ENCODE peak calls at places on chromosomes 16 and 17, in seven cellular contexts. One of them, this sample, is unnamed.

GRCh38 chr17:38430316-38430715 is 2.1 kb downstream of the ARHGAP23 start:
- DNase-seq in HT-29: no peak
- DNase-seq in AG08396: peak; percentile 68
- DNase-seq in fibroblast of lung: peak; percentile 66
- DNase-seq in HCEC 1CT: no peak
- DNase-seq in H7: no peak
- DNase-seq in DMS 273 treated with DMSO at 0.1 percent for 48 hours: no peak
- DNase-seq in this sample: no peak

GRCh38 chr17:6843241-6843890 is 11.8 kb upstream of the TEKT1 start:
- DNase-seq in HT-29: peak; percentile 53
- DNase-seq in AG08396: peak; percentile 17
- DNase-seq in fibroblast of lung: peak; percentile 29
- DNase-seq in HCEC 1CT: peak; percentile 40
- DNase-seq in H7: peak; percentile 25
- DNase-seq in DMS 273 treated with DMSO at 0.1 percent for 48 hours: no peak
- DNase-seq in this sample: no peak

GRCh38 chr17:2433696-2434095 is 32.8 kb upstream of the MNT start:
- DNase-seq in AG08396: no peak
- DNase-seq in fibroblast of lung: peak; percentile 60
- DNase-seq in H7: no peak
- DNase-seq in HT-29: no peak
- DNase-seq in HCEC 1CT: no peak
- DNase-seq in DMS 273 treated with DMSO at 0.1 percent for 48 hours: no peak
- DNase-seq in this sample: no peak

GRCh38 chr16:6081320-6081976 is 983.9 kb upstream of the EEF2KMT start:
- DNase-seq in HCEC 1CT: no peak
- DNase-seq in AG08396: no peak
- DNase-seq in H7: peak; percentile 66
- DNase-seq in fibroblast of lung: peak; percentile 9
- DNase-seq in DMS 273 treated with DMSO at 0.1 percent for 48 hours: no peak
- DNase-seq in HT-29: peak; percentile 64
- DNase-seq in this sample: peak; percentile 30

GRCh38 chr16:11401161-11402050 is 56.1 kb downstream of the RMI2 start:
- DNase-seq in HT-29: peak; percentile 9
- DNase-seq in H7: peak; percentile 54
- DNase-seq in HCEC 1CT: no peak
- DNase-seq in DMS 273 treated with DMSO at 0.1 percent for 48 hours: no peak
- DNase-seq in fibroblast of lung: no peak
- DNase-seq in AG08396: no peak
- DNase-seq in this sample: no peak

GRCh38 chr17:78883090-78883532 is 19.9 kb downstream of the CEP295NL start:
- DNase-seq in DMS 273 treated with DMSO at 0.1 percent for 48 hours: no peak
- DNase-seq in HT-29: peak; percentile 88
- DNase-seq in HCEC 1CT: peak; percentile 85
- DNase-seq in fibroblast of lung: peak; percentile 81
- DNase-seq in H7: no peak
- DNase-seq in AG08396: peak; percentile 86
- DNase-seq in this sample: no peak

GRCh38 chr17:78438694-78439325 is 60.4 kb downstream of the PGS1 start:
- DNase-seq in HCEC 1CT: no peak
- DNase-seq in fibroblast of lung: no peak
- DNase-seq in HT-29: no peak
- DNase-seq in H7: peak; percentile 51
- DNase-seq in DMS 273 treated with DMSO at 0.1 percent for 48 hours: no peak
- DNase-seq in AG08396: no peak
- DNase-seq in this sample: no peak

GRCh38 chr16:2494616-2495015 is 19.1 kb upstream of the ATP6V0C start:
- DNase-seq in HT-29: no peak
- DNase-seq in DMS 273 treated with DMSO at 0.1 percent for 48 hours: no peak
- DNase-seq in HCEC 1CT: no peak
- DNase-seq in AG08396: no peak
- DNase-seq in H7: no peak
- DNase-seq in fibroblast of lung: no peak
- DNase-seq in this sample: no peak

GRCh38 chr16:68257251-68257905 is 6.9 kb upstream of the SLC7A6 start:
- DNase-seq in fibroblast of lung: no peak
- DNase-seq in HCEC 1CT: peak; percentile 18
- DNase-seq in H7: peak; percentile 64
- DNase-seq in HT-29: no peak
- DNase-seq in AG08396: no peak
- DNase-seq in DMS 273 treated with DMSO at 0.1 percent for 48 hours: no peak
- DNase-seq in this sample: no peak

GRCh38 chr17:16085066-16085699 is 85.6 kb downstream of the TTC19 start:
- DNase-seq in H7: no peak
- DNase-seq in HT-29: no peak
- DNase-seq in HCEC 1CT: peak; percentile 78
- DNase-seq in DMS 273 treated with DMSO at 0.1 percent for 48 hours: no peak
- DNase-seq in fibroblast of lung: peak; percentile 78
- DNase-seq in AG08396: peak; percentile 48
- DNase-seq in this sample: no peak

GRCh38 chr17:17235212-17236174 is 1.5 kb downstream of the FLCN start:
- DNase-seq in HT-29: no peak
- DNase-seq in AG08396: no peak
- DNase-seq in fibroblast of lung: peak; percentile 73
- DNase-seq in DMS 273 treated with DMSO at 0.1 percent for 48 hours: no peak
- DNase-seq in HCEC 1CT: peak; percentile 35
- DNase-seq in H7: peak; percentile 38
- DNase-seq in this sample: no peak

GRCh38 chr17:68302666-68303065 is 11.4 kb downstream of the ARSG start:
- DNase-seq in HT-29: no peak
- DNase-seq in H7: no peak
- DNase-seq in AG08396: no peak
- DNase-seq in HCEC 1CT: no peak
- DNase-seq in fibroblast of lung: no peak
- DNase-seq in DMS 273 treated with DMSO at 0.1 percent for 48 hours: peak; percentile 79
- DNase-seq in this sample: peak; percentile 20

GRCh38 chr16:47884131-47884725 is 271.6 kb downstream of the ABCC12 start:
- DNase-seq in DMS 273 treated with DMSO at 0.1 percent for 48 hours: no peak
- DNase-seq in AG08396: no peak
- DNase-seq in HT-29: no peak
- DNase-seq in HCEC 1CT: no peak
- DNase-seq in H7: peak; percentile 24
- DNase-seq in fibroblast of lung: no peak
- DNase-seq in this sample: no peak

GRCh38 chr17:40622509-40622928 is 25.1 kb downstream of the SMARCE1 start:
- DNase-seq in AG08396: no peak
- DNase-seq in fibroblast of lung: no peak
- DNase-seq in DMS 273 treated with DMSO at 0.1 percent for 48 hours: no peak
- DNase-seq in HT-29: no peak
- DNase-seq in H7: no peak
- DNase-seq in HCEC 1CT: no peak
- DNase-seq in this sample: no peak

GRCh38 chr16:52114414-52114813 is 432.5 kb downstream of the TOX3 start:
- DNase-seq in AG08396: no peak
- DNase-seq in H7: no peak
- DNase-seq in HT-29: peak; percentile 39
- DNase-seq in DMS 273 treated with DMSO at 0.1 percent for 48 hours: no peak
- DNase-seq in fibroblast of lung: peak; percentile 8
- DNase-seq in HCEC 1CT: no peak
- DNase-seq in this sample: no peak

GRCh38 chr16:47938272-47938671 is 217.5 kb downstream of the ABCC12 start:
- DNase-seq in HCEC 1CT: no peak
- DNase-seq in DMS 273 treated with DMSO at 0.1 percent for 48 hours: no peak
- DNase-seq in H7: no peak
- DNase-seq in AG08396: no peak
- DNase-seq in HT-29: no peak
- DNase-seq in fibroblast of lung: no peak
- DNase-seq in this sample: no peak

GRCh38 chr17:8212312-8213180 is 2.2 kb upstream of the AURKB start:
- DNase-seq in fibroblast of lung: no peak
- DNase-seq in DMS 273 treated with DMSO at 0.1 percent for 48 hours: no peak
- DNase-seq in H7: no peak
- DNase-seq in HT-29: no peak
- DNase-seq in HCEC 1CT: peak; percentile 76
- DNase-seq in AG08396: no peak
- DNase-seq in this sample: no peak

GRCh38 chr17:72394531-72394930 is 273.7 kb downstream of the SOX9 start:
- DNase-seq in HT-29: no peak
- DNase-seq in DMS 273 treated with DMSO at 0.1 percent for 48 hours: no peak
- DNase-seq in H7: no peak
- DNase-seq in AG08396: no peak
- DNase-seq in HCEC 1CT: no peak
- DNase-seq in fibroblast of lung: no peak
- DNase-seq in this sample: no peak

GRCh38 chr17:81805707-81806460 is 1.9 kb downstream of the GCGR start:
- DNase-seq in DMS 273 treated with DMSO at 0.1 percent for 48 hours: no peak
- DNase-seq in fibroblast of lung: no peak
- DNase-seq in H7: peak; percentile 60
- DNase-seq in HT-29: no peak
- DNase-seq in AG08396: no peak
- DNase-seq in HCEC 1CT: no peak
- DNase-seq in this sample: no peak